ENCODE peak calls at places on chromosomes 4 and X, in seven cellular contexts. E is astrocyte, T is left ventricle myocardium inferior, X is GM23338, Q is IMR-90, J is psoas muscle, D is H9. V is an unnamed sample. For H3K4me1, the result is how much of the 10 kb centered on the place peaks cover.

GRCh38 chrX:66009231-66009845 is 30.5 kb downstream of the VSIG4 start:
- DNase-seq in D (no peak), J (no peak), T (no peak), E (no peak), Q (no peak), X (no peak), V (no peak)

GRCh38 chr4:144818136-144818535 is 172.2 kb downstream of the HHIP start:
- DNase-seq in D (no peak), J (no peak), X (no peak), T (no peak), E (no peak), Q (no peak), V (no peak)

GRCh38 chr4:99321241-99322191 is at the start of gene ADH1B:
- DNase-seq in D (no peak), E (no peak), X (peak), Q (no peak), J (no peak), T (no peak), V (no peak)

GRCh38 chr4:139247241-139247640 is 32.8 kb downstream of the MGARP start:
- DNase-seq in J (no peak), T (no peak), E (peak), Q (peak), D (no peak), X (no peak), V (no peak)

GRCh38 chrX:14228611-14229010 is 198.9 kb upstream of the GEMIN8 start:
- DNase-seq in E (no peak), J (no peak), Q (no peak), X (no peak), D (no peak), T (no peak), V (no peak)

GRCh38 chr4:101795704-101796103 is 5.2 kb downstream of the BANK1 start:
- DNase-seq in E (no peak), D (no peak), J (no peak), X (peak), Q (no peak), T (no peak), V (no peak)

GRCh38 chrX:44785652-44786051 is 58.2 kb upstream of the DUSP21 start:
- DNase-seq in J (no peak), T (no peak), D (no peak), E (peak), X (no peak), Q (peak), V (no peak)

GRCh38 chr4:101651778-101652177 is 138.8 kb upstream of the BANK1 start:
- DNase-seq in E (peak), D (no peak), Q (no peak), T (peak), X (no peak), J (peak), V (no peak)

GRCh38 chr4:166816901-166817300 is 417.4 kb downstream of the SPOCK3 start:
- DNase-seq in J (no peak), X (no peak), T (no peak), E (peak), Q (no peak), D (no peak), V (no peak)

GRCh38 chr4:7194251-7195137 is 2.2 kb downstream of the SORCS2 start:
- DNase-seq in X (no peak), J (no peak), T (peak), D (peak), E (no peak), Q (no peak), V (peak)

GRCh38 chr4:32569844-32570243 is 1849.7 kb downstream of the PCDH7 start:
- DNase-seq in J (no peak), T (no peak), E (no peak), D (no peak), X (no peak), Q (no peak), V (no peak)

GRCh38 chr4:106032851-106033286 is 137.6 kb downstream of the NPNT start:
- DNase-seq in Q (no peak), X (no peak), T (no peak), E (peak), D (no peak), J (no peak), V (no peak)

GRCh38 chr4:7327341-7327885 is 107.3 kb downstream of the PSAPL1 start:
- DNase-seq in E (no peak), T (no peak), Q (no peak), X (no peak), J (no peak), D (no peak), V (peak)

GRCh38 chr4:41319553-41319952 is 62.8 kb downstream of the UCHL1 start:
- DNase-seq in X (no peak), J (no peak), Q (no peak), D (no peak), T (no peak), E (peak), V (no peak)

GRCh38 chr4:41859106-41859505 is 76.1 kb upstream of the TMEM33 start:
- DNase-seq in X (no peak), Q (no peak), T (no peak), D (no peak), E (no peak), J (no peak), V (no peak)

GRCh38 chr4:157999723-158000122 is 173.1 kb downstream of the GASK1B start:
- DNase-seq in E (no peak), X (no peak), T (no peak), Q (no peak), D (no peak), J (no peak), V (no peak)

GRCh38 chrX:24190500-24191156 is 41.1 kb downstream of the ZFX start:
- DNase-seq in J (no peak), T (no peak), X (no peak), E (peak), D (no peak), Q (peak), V (no peak)

GRCh38 chrX:24189490-24189889 is 40.0 kb downstream of the ZFX start:
- DNase-seq in T (no peak), J (no peak), Q (no peak), X (no peak), E (no peak), D (no peak), V (no peak)

GRCh38 chrX:24184018-24184417 is 34.5 kb downstream of the ZFX start:
- DNase-seq in Q (no peak), X (no peak), E (no peak), J (no peak), D (no peak), T (no peak), V (no peak)

GRCh38 chrX:24186483-24186882 is 37.0 kb downstream of the ZFX start:
- DNase-seq in E (no peak), D (no peak), J (no peak), Q (no peak), T (no peak), X (no peak), V (no peak)

DNA sequence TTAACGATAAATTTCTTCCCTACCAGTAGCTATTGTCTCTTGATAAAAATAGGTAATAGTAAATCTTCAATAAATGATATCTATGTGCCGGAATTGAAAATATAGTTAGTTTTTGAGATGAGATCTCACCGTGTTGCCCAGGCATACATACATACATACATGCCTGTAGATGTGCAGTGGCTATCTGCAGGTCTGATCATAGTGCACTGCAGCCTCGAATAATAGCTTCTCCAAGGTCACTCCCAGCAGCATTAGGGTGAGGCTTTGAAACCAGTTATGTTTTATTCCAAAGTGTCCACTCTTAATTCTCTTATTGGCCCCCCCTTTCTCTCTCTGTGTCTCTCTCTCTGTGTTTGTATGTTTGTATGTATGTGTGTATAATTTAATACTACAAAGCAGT is 37.5 kb downstream of the ZFX start:
- DNase-seq in T (no peak), D (no peak), E (no peak), Q (no peak), X (no peak), J (no peak), V (no peak)
- H3K4me1 ChIP-seq in T (under half), D (under half), E (under half), Q (under half), X (under half), J (under half), V (under half)

GRCh38 chr4:182254381-182254780 is 11.2 kb downstream of the TENM3 start:
- DNase-seq in J (no peak), E (no peak), Q (no peak), X (peak), T (no peak), D (no peak), V (no peak)
- H3K4me1 ChIP-seq in J (under half), E (under half), Q (under half), X (half or more), T (under half), D (under half), V (under half)

DNA sequence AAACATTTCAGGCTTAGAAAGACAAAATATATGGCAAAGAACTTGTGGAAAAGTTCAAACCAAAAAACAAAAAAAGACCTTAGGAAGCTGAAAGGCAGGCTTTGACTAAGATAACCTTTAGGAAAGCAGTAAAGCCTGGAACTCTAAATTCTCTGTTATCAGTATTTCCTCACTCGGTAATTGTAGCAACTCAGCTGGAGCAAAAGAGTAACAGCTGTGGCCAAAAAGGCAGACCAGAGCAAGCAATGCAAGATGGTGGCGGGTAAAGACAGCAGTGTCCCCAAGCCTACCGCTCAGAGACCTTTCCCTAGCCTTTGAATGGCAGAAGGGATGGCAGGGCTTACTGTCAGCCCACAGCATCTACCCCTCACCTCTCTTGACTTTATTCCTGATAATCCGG is 63.1 kb upstream of the KLHL13 start:
- DNase-seq in E (no peak), Q (no peak), X (no peak), D (no peak), T (no peak), J (no peak), V (no peak)
- H3K4me1 ChIP-seq in E (under half), Q (under half), X (under half), D (under half), T (under half), J (under half), V (under half)

DNA sequence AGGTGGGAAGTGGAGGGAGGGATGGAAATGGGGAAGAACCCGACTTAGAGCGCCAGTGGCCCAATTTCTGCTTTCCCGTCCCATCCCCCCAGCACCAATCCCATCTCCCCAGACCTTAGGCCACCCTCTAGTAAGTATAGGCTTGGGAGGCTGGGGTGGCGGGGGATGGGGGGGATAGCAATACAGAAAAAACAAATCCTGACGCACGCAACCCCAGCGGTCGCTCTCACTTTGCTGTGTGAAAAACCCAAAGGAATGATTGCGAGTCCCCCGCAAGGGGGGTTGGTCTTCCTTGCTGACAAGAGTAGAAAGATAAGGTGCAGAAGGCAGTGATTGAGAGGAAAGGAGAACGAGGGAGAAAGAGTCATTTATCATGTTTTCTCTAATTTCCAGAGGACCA is 854 bp downstream of the CPE start:
- DNase-seq in J (peak), X (peak), T (peak), D (peak), Q (no peak), E (peak), V (no peak)
- H3K4me1 ChIP-seq in J (under half), X (under half), T (under half), D (under half), Q (under half), E (under half), V (under half)

GRCh38 chr4:161799687-161800086 is 364.1 kb downstream of the FSTL5 start:
- DNase-seq in X (no peak), T (no peak), E (peak), D (no peak), Q (peak), J (no peak), V (no peak)
- H3K4me1 ChIP-seq in X (under half), T (under half), E (under half), D (under half), Q (under half), J (under half), V (under half)

GRCh38 chr4:86959588-86960500 is 25.0 kb downstream of the AFF1 start:
- DNase-seq in D (peak), T (no peak), J (no peak), E (no peak), Q (no peak), X (peak), V (no peak)

GRCh38 chr4:86961605-86962295 is 26.9 kb downstream of the AFF1 start:
- DNase-seq in D (no peak), J (no peak), Q (peak), X (no peak), T (no peak), E (peak), V (no peak)

GRCh38 chr4:86961103-86961502 is 26.3 kb downstream of the AFF1 start:
- DNase-seq in J (no peak), E (no peak), Q (no peak), X (no peak), D (no peak), T (no peak), V (no peak)

GRCh38 chr4:86963697-86964096 is 28.9 kb downstream of the AFF1 start:
- DNase-seq in E (peak), J (no peak), Q (peak), T (no peak), X (no peak), D (no peak), V (no peak)

DNA sequence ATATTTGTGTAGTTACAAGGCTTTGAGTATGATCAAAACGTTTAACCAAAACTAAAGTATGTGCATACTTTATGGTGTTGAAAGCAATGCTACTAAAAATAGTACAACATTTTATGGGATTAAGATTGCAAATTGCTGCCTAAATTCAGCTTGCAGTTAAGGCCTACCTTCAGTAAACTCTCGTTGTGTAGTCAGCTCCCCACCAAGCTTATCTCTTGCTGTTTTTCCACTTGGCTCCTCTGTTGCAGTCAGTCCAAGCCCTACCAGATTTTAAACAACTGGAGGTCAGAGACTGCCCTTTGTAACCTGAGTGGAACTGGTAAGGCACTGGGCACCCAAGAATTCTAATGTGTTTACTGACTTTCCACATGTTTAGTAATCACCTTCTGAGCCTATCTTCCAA is 25.7 kb downstream of the AFF1 start:
- DNase-seq in J (no peak), D (no peak), T (no peak), E (no peak), X (no peak), Q (peak), V (no peak)
- H3K4me1 ChIP-seq in J (under half), D (under half), T (under half), E (under half), X (half or more), Q (under half), V (under half)